ENCODE peak calls at places on chromosome 5, in ten cellular contexts. K is ecto neural progenitor cell, R is mucosa of gallbladder, I is PC-3, X is posterior cingulate gyrus, D is GM03348, V is AG04449, S is C1 segment of cervical spinal cord, H is head of caudate nucleus, O is anterior cingulate cortex. M is an unnamed sample.

GRCh38 chr5:167895899-167896659 is 395.4 kb upstream of the WWC1 start:
- DNase-seq in S (no peak), X (no peak), I (no peak), D (no peak), O (no peak), H (no peak), V (peak; percentile 24), R (no peak), K (no peak), M (no peak)

GRCh38 chr5:56900395-56900794 is 9.0 kb upstream of the SETD9 start:
- DNase-seq in S (no peak), I (peak; percentile 2), X (no peak), D (peak; percentile 30), K (no peak), H (no peak), R (no peak), O (no peak), V (no peak), M (peak; percentile 35)

GRCh38 chr5:75511435-75512382 is at the start of the genes CERT1 and POLK:
- DNase-seq in V (peak; percentile 90), X (peak; percentile 98), I (peak; percentile 95), H (peak; percentile 98), K (peak; percentile 97), S (peak; percentile 97), D (peak; percentile 98), R (peak; percentile 98), O (peak; percentile 99), M (peak; percentile 98)

GRCh38 chr5:151295801-151296477 is 7.6 kb downstream of the SLC36A3 start:
- DNase-seq in I (peak; percentile 35), H (no peak), O (no peak), R (no peak), D (no peak), V (no peak), X (no peak), S (no peak), K (no peak), M (no peak)

GRCh38 chr5:44300551-44300950 is 88.7 kb downstream of the FGF10 start:
- DNase-seq in R (no peak), I (no peak), X (no peak), D (no peak), S (no peak), K (no peak), H (no peak), V (no peak), O (no peak), M (no peak)

GRCh38 chr5:146745937-146746577 is 132.5 kb downstream of the PPP2R2B start:
- DNase-seq in D (no peak), H (no peak), S (no peak), I (no peak), R (no peak), O (no peak), K (no peak), X (no peak), V (no peak), M (no peak)

GRCh38 chr5:40503438-40503837 is 176.3 kb upstream of the PTGER4 start:
- DNase-seq in O (no peak), H (no peak), K (no peak), I (peak; percentile 88), S (no peak), D (no peak), R (no peak), X (no peak), V (no peak), M (no peak)

GRCh38 chr5:93188876-93189485 is 392.0 kb downstream of the NR2F1-AS1 start:
- DNase-seq in R (no peak), H (no peak), K (no peak), O (no peak), D (no peak), S (no peak), I (no peak), V (no peak), X (no peak), M (no peak)

GRCh38 chr5:138873886-138874200 is 1.3 kb downstream of the LRRTM2 start:
- DNase-seq in V (no peak), H (no peak), S (no peak), R (no peak), D (no peak), X (no peak), K (no peak), I (no peak), O (no peak), M (no peak)

GRCh38 chr5:63055421-63055820 is 476.8 kb downstream of the LRRC70 start:
- DNase-seq in K (no peak), H (no peak), S (no peak), I (peak; percentile 65), O (no peak), D (no peak), X (no peak), V (no peak), R (peak; percentile 69), M (no peak)

GRCh38 chr5:133328800-133329199 is 277.0 kb downstream of the HSPA4 start:
- DNase-seq in D (no peak), V (no peak), I (no peak), R (no peak), X (no peak), O (no peak), K (no peak), S (no peak), H (no peak), M (no peak)

GRCh38 chr5:59299006-59299405 is 594.5 kb downstream of the PDE4D start:
- DNase-seq in H (no peak), I (no peak), R (no peak), K (no peak), O (no peak), X (no peak), S (no peak), D (no peak), V (no peak), M (peak; percentile 67)

GRCh38 chr5:139392678-139393496 is 2.0 kb downstream of the PROB1 start:
- DNase-seq in I (peak; percentile 79), R (peak; percentile 56), S (no peak), X (peak; percentile 32), H (no peak), V (no peak), K (peak; percentile 86), D (peak; percentile 80), O (no peak), M (peak; percentile 81)

GRCh38 chr5:71631070-71631469 is 43.9 kb downstream of the MCCC2 start:
- DNase-seq in H (no peak), K (no peak), D (no peak), I (no peak), S (no peak), X (no peak), O (no peak), V (no peak), R (no peak), M (no peak)

GRCh38 chr5:40288791-40289475 is 390.8 kb upstream of the PTGER4 start:
- DNase-seq in H (no peak), S (no peak), V (no peak), D (no peak), K (no peak), I (no peak), R (no peak), O (no peak), X (no peak), M (no peak)

GRCh38 chr5:71757590-71758543 is 38.8 kb downstream of the CARTPT start:
- DNase-seq in K (peak; percentile 70), O (peak; percentile 47), S (peak; percentile 25), H (peak; percentile 55), I (peak; percentile 72), D (peak; percentile 76), X (peak; percentile 55), R (peak; percentile 76), V (peak; percentile 5), M (peak; percentile 5)

GRCh38 chr5:143635146-143635752 is 176.7 kb upstream of the HMHB1 start:
- DNase-seq in H (no peak), D (peak; percentile 54), V (no peak), X (no peak), K (no peak), S (no peak), O (no peak), R (no peak), I (peak; percentile 63), M (no peak)

GRCh38 chr5:112228672-112229071 is 190.4 kb downstream of the EPB41L4A start:
- DNase-seq in O (no peak), K (no peak), X (peak; percentile 23), V (peak; percentile 3), S (no peak), R (peak; percentile 94), I (peak; percentile 71), H (no peak), D (peak; percentile 74), M (peak; percentile 46)

GRCh38 chr5:77232959-77233358 is 22.5 kb downstream of the PDE8B start:
- DNase-seq in S (no peak), O (no peak), D (no peak), X (no peak), I (peak; percentile 5), K (no peak), H (no peak), V (no peak), R (no peak), M (no peak)

GRCh38 chr5:172872997-172873491 is 39.0 kb downstream of the ERGIC1 start:
- DNase-seq in R (peak; percentile 52), S (peak; percentile 62), I (no peak), O (peak; percentile 49), K (no peak), V (no peak), H (peak; percentile 56), X (peak; percentile 50), D (peak; percentile 47), M (no peak)

GRCh38 chr5:165227515-165227914 is 1722.1 kb downstream of the MAT2B start:
- DNase-seq in K (no peak), D (no peak), X (no peak), H (no peak), S (no peak), I (no peak), O (no peak), V (no peak), R (no peak), M (no peak)

GRCh38 chr5:146877783-146878470 is 630 bp downstream of the PPP2R2B start:
- DNase-seq in H (peak; percentile 67), S (no peak), I (no peak), K (peak; percentile 65), X (peak; percentile 52), R (no peak), D (peak; percentile 32), V (no peak), O (peak; percentile 65), M (no peak)

GRCh38 chr5:34017254-34017653 is 9.4 kb upstream of the AMACR start:
- DNase-seq in O (no peak), H (no peak), I (no peak), V (no peak), K (no peak), D (no peak), X (no peak), R (no peak), S (no peak), M (no peak)

GRCh38 chr5:35608881-35609779 is 8.5 kb upstream of the SPEF2 start:
- DNase-seq in S (no peak), V (no peak), H (no peak), X (no peak), R (no peak), I (peak; percentile 90), D (no peak), O (no peak), K (no peak), M (no peak)

GRCh38 chr5:60677831-60678664 is 21.9 kb downstream of the DEPDC1B start:
- DNase-seq in V (no peak), D (peak; percentile 53), R (no peak), S (no peak), O (no peak), I (peak; percentile 82), H (no peak), K (no peak), X (no peak), M (peak; percentile 24)

GRCh38 chr5:131983244-131983771 is 28.1 kb downstream of the ACSL6 start:
- DNase-seq in I (no peak), K (no peak), D (no peak), V (no peak), H (no peak), X (no peak), O (no peak), R (no peak), S (no peak), M (no peak)

GRCh38 chr5:1511651-1512540 is 11.9 kb downstream of the LPCAT1 start:
- DNase-seq in I (peak; percentile 67), H (peak; percentile 32), O (no peak), S (no peak), K (peak; percentile 46), V (no peak), R (no peak), X (peak; percentile 36), D (peak; percentile 85), M (peak; percentile 32)

GRCh38 chr5:68406767-68407232 is 191.2 kb downstream of the PIK3R1 start:
- DNase-seq in D (no peak), X (no peak), V (no peak), K (peak; percentile 58), I (peak; percentile 2), O (no peak), H (no peak), S (no peak), R (no peak), M (no peak)